ENCODE peak calls at places on chromosomes 4 and X, in ten cellular contexts. One of them, this sample, is unnamed.

GRCh38 chr4:879730-880079 is 52.4 kb downstream of the GAK start:
- DNase-seq in HFFc6: no peak
- DNase-seq in nucleus accumbens: no peak
- DNase-seq in A549: no peak
- DNase-seq in CD4-positive, CD25-positive, alpha-beta regulatory T cell: peak; percentile 74
- DNase-seq in hypothalamus: no peak
- DNase-seq in B cell: no peak
- DNase-seq in AG09319: no peak
- DNase-seq in kidney tubule cell: peak; percentile 84
- DNase-seq in activated T-cell treated with anti-CD3 and anti-CD28 coated beads, Interleukin-2, amount 50 U/mL, for 4 hours: peak; percentile 54
- DNase-seq in this sample: no peak

GRCh38 chr4:176601156-176601555 is 191.6 kb downstream of the VEGFC start:
- DNase-seq in nucleus accumbens: no peak
- DNase-seq in hypothalamus: no peak
- DNase-seq in kidney tubule cell: no peak
- DNase-seq in AG09319: no peak
- DNase-seq in B cell: no peak
- DNase-seq in CD4-positive, CD25-positive, alpha-beta regulatory T cell: no peak
- DNase-seq in activated T-cell treated with anti-CD3 and anti-CD28 coated beads, Interleukin-2, amount 50 U/mL, for 4 hours: no peak
- DNase-seq in HFFc6: no peak
- DNase-seq in A549: peak; percentile 2
- DNase-seq in this sample: no peak

GRCh38 chr4:150082241-150082640 is 4.0 kb downstream of the DCLK2 start:
- DNase-seq in HFFc6: no peak
- DNase-seq in B cell: no peak
- DNase-seq in A549: no peak
- DNase-seq in activated T-cell treated with anti-CD3 and anti-CD28 coated beads, Interleukin-2, amount 50 U/mL, for 4 hours: no peak
- DNase-seq in CD4-positive, CD25-positive, alpha-beta regulatory T cell: peak; percentile 7
- DNase-seq in AG09319: no peak
- DNase-seq in kidney tubule cell: no peak
- DNase-seq in nucleus accumbens: no peak
- DNase-seq in hypothalamus: no peak
- DNase-seq in this sample: no peak

GRCh38 chr4:28686618-28687017 is 1826.0 kb downstream of the STIM2 start:
- DNase-seq in kidney tubule cell: peak; percentile 55
- DNase-seq in HFFc6: peak; percentile 43
- DNase-seq in B cell: no peak
- DNase-seq in activated T-cell treated with anti-CD3 and anti-CD28 coated beads, Interleukin-2, amount 50 U/mL, for 4 hours: no peak
- DNase-seq in AG09319: no peak
- DNase-seq in nucleus accumbens: peak; percentile 43
- DNase-seq in hypothalamus: no peak
- DNase-seq in A549: peak; percentile 33
- DNase-seq in CD4-positive, CD25-positive, alpha-beta regulatory T cell: no peak
- DNase-seq in this sample: peak; percentile 3

GRCh38 chrX:118773782-118774181 is 46.4 kb downstream of the IL13RA1 start:
- DNase-seq in activated T-cell treated with anti-CD3 and anti-CD28 coated beads, Interleukin-2, amount 50 U/mL, for 4 hours: no peak
- DNase-seq in CD4-positive, CD25-positive, alpha-beta regulatory T cell: no peak
- DNase-seq in hypothalamus: no peak
- DNase-seq in nucleus accumbens: no peak
- DNase-seq in AG09319: no peak
- DNase-seq in B cell: no peak
- DNase-seq in kidney tubule cell: peak; percentile 36
- DNase-seq in HFFc6: no peak
- DNase-seq in A549: no peak
- DNase-seq in this sample: no peak

GRCh38 chr4:72218953-72219352 is 187.2 kb downstream of the NPFFR2 start:
- DNase-seq in hypothalamus: no peak
- DNase-seq in A549: no peak
- DNase-seq in kidney tubule cell: peak; percentile 40
- DNase-seq in activated T-cell treated with anti-CD3 and anti-CD28 coated beads, Interleukin-2, amount 50 U/mL, for 4 hours: no peak
- DNase-seq in HFFc6: no peak
- DNase-seq in nucleus accumbens: no peak
- DNase-seq in CD4-positive, CD25-positive, alpha-beta regulatory T cell: no peak
- DNase-seq in B cell: no peak
- DNase-seq in AG09319: no peak
- DNase-seq in this sample: no peak

GRCh38 chr4:45770958-45771357 is 352.9 kb downstream of the GABRG1 start:
- DNase-seq in HFFc6: no peak
- DNase-seq in nucleus accumbens: no peak
- DNase-seq in activated T-cell treated with anti-CD3 and anti-CD28 coated beads, Interleukin-2, amount 50 U/mL, for 4 hours: no peak
- DNase-seq in A549: no peak
- DNase-seq in CD4-positive, CD25-positive, alpha-beta regulatory T cell: no peak
- DNase-seq in kidney tubule cell: no peak
- DNase-seq in hypothalamus: no peak
- DNase-seq in B cell: no peak
- DNase-seq in AG09319: no peak
- DNase-seq in this sample: no peak

GRCh38 chrX:137166591-137166990 is 132.8 kb upstream of the GPR101 start:
- DNase-seq in HFFc6: no peak
- DNase-seq in AG09319: no peak
- DNase-seq in activated T-cell treated with anti-CD3 and anti-CD28 coated beads, Interleukin-2, amount 50 U/mL, for 4 hours: no peak
- DNase-seq in A549: no peak
- DNase-seq in CD4-positive, CD25-positive, alpha-beta regulatory T cell: peak; percentile 7
- DNase-seq in hypothalamus: no peak
- DNase-seq in B cell: no peak
- DNase-seq in kidney tubule cell: no peak
- DNase-seq in nucleus accumbens: no peak
- DNase-seq in this sample: no peak

GRCh38 chr4:95289028-95289634 is 259.6 kb downstream of the UNC5C start:
- DNase-seq in hypothalamus: no peak
- DNase-seq in activated T-cell treated with anti-CD3 and anti-CD28 coated beads, Interleukin-2, amount 50 U/mL, for 4 hours: no peak
- DNase-seq in B cell: no peak
- DNase-seq in HFFc6: no peak
- DNase-seq in kidney tubule cell: peak; percentile 12
- DNase-seq in AG09319: no peak
- DNase-seq in CD4-positive, CD25-positive, alpha-beta regulatory T cell: peak; percentile 29
- DNase-seq in nucleus accumbens: no peak
- DNase-seq in A549: peak; percentile 44
- DNase-seq in this sample: no peak

GRCh38 chr4:35966558-35966957 is 277.8 kb downstream of the ARAP2 start:
- DNase-seq in kidney tubule cell: peak; percentile 71
- DNase-seq in A549: no peak
- DNase-seq in B cell: no peak
- DNase-seq in AG09319: no peak
- DNase-seq in CD4-positive, CD25-positive, alpha-beta regulatory T cell: no peak
- DNase-seq in hypothalamus: no peak
- DNase-seq in activated T-cell treated with anti-CD3 and anti-CD28 coated beads, Interleukin-2, amount 50 U/mL, for 4 hours: no peak
- DNase-seq in nucleus accumbens: no peak
- DNase-seq in HFFc6: no peak
- DNase-seq in this sample: no peak

GRCh38 chr4:3673716-3674478 is 92.3 kb upstream of the ADRA2C start:
- DNase-seq in CD4-positive, CD25-positive, alpha-beta regulatory T cell: no peak
- DNase-seq in kidney tubule cell: no peak
- DNase-seq in AG09319: no peak
- DNase-seq in B cell: no peak
- DNase-seq in HFFc6: no peak
- DNase-seq in nucleus accumbens: no peak
- DNase-seq in activated T-cell treated with anti-CD3 and anti-CD28 coated beads, Interleukin-2, amount 50 U/mL, for 4 hours: no peak
- DNase-seq in A549: no peak
- DNase-seq in hypothalamus: no peak
- DNase-seq in this sample: no peak

GRCh38 chrX:40281341-40282005 is 183.7 kb upstream of the BCOR start:
- DNase-seq in A549: no peak
- DNase-seq in AG09319: no peak
- DNase-seq in B cell: no peak
- DNase-seq in kidney tubule cell: no peak
- DNase-seq in HFFc6: no peak
- DNase-seq in CD4-positive, CD25-positive, alpha-beta regulatory T cell: peak; percentile 36
- DNase-seq in hypothalamus: no peak
- DNase-seq in activated T-cell treated with anti-CD3 and anti-CD28 coated beads, Interleukin-2, amount 50 U/mL, for 4 hours: no peak
- DNase-seq in nucleus accumbens: no peak
- DNase-seq in this sample: no peak

GRCh38 chr4:33878710-33879109 is 2365.6 kb downstream of the ARAP2 start:
- DNase-seq in A549: no peak
- DNase-seq in AG09319: no peak
- DNase-seq in activated T-cell treated with anti-CD3 and anti-CD28 coated beads, Interleukin-2, amount 50 U/mL, for 4 hours: no peak
- DNase-seq in kidney tubule cell: no peak
- DNase-seq in B cell: no peak
- DNase-seq in CD4-positive, CD25-positive, alpha-beta regulatory T cell: no peak
- DNase-seq in HFFc6: no peak
- DNase-seq in hypothalamus: no peak
- DNase-seq in nucleus accumbens: no peak
- DNase-seq in this sample: no peak

GRCh38 chr4:158208931-158209640 is 1.2 kb upstream of the TMEM144 start:
- DNase-seq in activated T-cell treated with anti-CD3 and anti-CD28 coated beads, Interleukin-2, amount 50 U/mL, for 4 hours: no peak
- DNase-seq in AG09319: no peak
- DNase-seq in nucleus accumbens: no peak
- DNase-seq in A549: no peak
- DNase-seq in HFFc6: no peak
- DNase-seq in B cell: peak; percentile 3
- DNase-seq in kidney tubule cell: no peak
- DNase-seq in CD4-positive, CD25-positive, alpha-beta regulatory T cell: no peak
- DNase-seq in hypothalamus: no peak
- DNase-seq in this sample: no peak

GRCh38 chr4:25234390-25235367 is 846 bp downstream of the PI4K2B start:
- DNase-seq in A549: peak; percentile 75
- DNase-seq in activated T-cell treated with anti-CD3 and anti-CD28 coated beads, Interleukin-2, amount 50 U/mL, for 4 hours: no peak
- DNase-seq in CD4-positive, CD25-positive, alpha-beta regulatory T cell: peak; percentile 90
- DNase-seq in HFFc6: peak; percentile 88
- DNase-seq in kidney tubule cell: peak; percentile 88
- DNase-seq in hypothalamus: peak; percentile 54
- DNase-seq in B cell: peak; percentile 75
- DNase-seq in nucleus accumbens: peak; percentile 27
- DNase-seq in AG09319: peak; percentile 42
- DNase-seq in this sample: peak; percentile 82

GRCh38 chr4:153486281-153487151 is 20.4 kb downstream of the TMEM131L start:
- DNase-seq in AG09319: no peak
- DNase-seq in B cell: no peak
- DNase-seq in HFFc6: peak; percentile 85
- DNase-seq in CD4-positive, CD25-positive, alpha-beta regulatory T cell: peak; percentile 57
- DNase-seq in A549: peak; percentile 52
- DNase-seq in nucleus accumbens: no peak
- DNase-seq in kidney tubule cell: peak; percentile 92
- DNase-seq in activated T-cell treated with anti-CD3 and anti-CD28 coated beads, Interleukin-2, amount 50 U/mL, for 4 hours: peak; percentile 36
- DNase-seq in hypothalamus: no peak
- DNase-seq in this sample: peak; percentile 80

GRCh38 chr4:155411546-155411945 is 34.8 kb upstream of the MAP9 start:
- DNase-seq in nucleus accumbens: no peak
- DNase-seq in AG09319: no peak
- DNase-seq in A549: no peak
- DNase-seq in hypothalamus: no peak
- DNase-seq in CD4-positive, CD25-positive, alpha-beta regulatory T cell: no peak
- DNase-seq in kidney tubule cell: peak; percentile 25
- DNase-seq in activated T-cell treated with anti-CD3 and anti-CD28 coated beads, Interleukin-2, amount 50 U/mL, for 4 hours: no peak
- DNase-seq in B cell: no peak
- DNase-seq in HFFc6: no peak
- DNase-seq in this sample: no peak

GRCh38 chr4:90415116-90415515 is 287.9 kb downstream of the CCSER1 start:
- DNase-seq in CD4-positive, CD25-positive, alpha-beta regulatory T cell: no peak
- DNase-seq in B cell: no peak
- DNase-seq in AG09319: no peak
- DNase-seq in kidney tubule cell: no peak
- DNase-seq in hypothalamus: no peak
- DNase-seq in activated T-cell treated with anti-CD3 and anti-CD28 coated beads, Interleukin-2, amount 50 U/mL, for 4 hours: no peak
- DNase-seq in HFFc6: no peak
- DNase-seq in A549: no peak
- DNase-seq in nucleus accumbens: no peak
- DNase-seq in this sample: no peak

GRCh38 chr4:150078996-150079581 is 844 bp downstream of the DCLK2 start:
- DNase-seq in nucleus accumbens: peak; percentile 39
- DNase-seq in activated T-cell treated with anti-CD3 and anti-CD28 coated beads, Interleukin-2, amount 50 U/mL, for 4 hours: no peak
- DNase-seq in A549: peak; percentile 69
- DNase-seq in HFFc6: peak; percentile 38
- DNase-seq in hypothalamus: no peak
- DNase-seq in AG09319: no peak
- DNase-seq in B cell: peak; percentile 74
- DNase-seq in kidney tubule cell: peak; percentile 63
- DNase-seq in CD4-positive, CD25-positive, alpha-beta regulatory T cell: peak; percentile 33
- DNase-seq in this sample: peak; percentile 61

GRCh38 chr4:15832523-15833451 is 54.7 kb downstream of the CD38 start:
- DNase-seq in hypothalamus: no peak
- DNase-seq in A549: no peak
- DNase-seq in nucleus accumbens: no peak
- DNase-seq in B cell: no peak
- DNase-seq in CD4-positive, CD25-positive, alpha-beta regulatory T cell: no peak
- DNase-seq in AG09319: no peak
- DNase-seq in kidney tubule cell: peak; percentile 39
- DNase-seq in HFFc6: no peak
- DNase-seq in activated T-cell treated with anti-CD3 and anti-CD28 coated beads, Interleukin-2, amount 50 U/mL, for 4 hours: no peak
- DNase-seq in this sample: no peak

GRCh38 chrX:78024349-78025108 is 55.1 kb upstream of the PGAM4 start:
- DNase-seq in AG09319: no peak
- DNase-seq in hypothalamus: no peak
- DNase-seq in A549: peak; percentile 33
- DNase-seq in B cell: peak; percentile 54
- DNase-seq in activated T-cell treated with anti-CD3 and anti-CD28 coated beads, Interleukin-2, amount 50 U/mL, for 4 hours: no peak
- DNase-seq in HFFc6: peak; percentile 1
- DNase-seq in CD4-positive, CD25-positive, alpha-beta regulatory T cell: peak; percentile 57
- DNase-seq in kidney tubule cell: peak; percentile 35
- DNase-seq in nucleus accumbens: no peak
- DNase-seq in this sample: peak; percentile 8

GRCh38 chrX:24838624-24839023 is 144.9 kb downstream of the POLA1 start:
- DNase-seq in nucleus accumbens: no peak
- DNase-seq in CD4-positive, CD25-positive, alpha-beta regulatory T cell: peak; percentile 56
- DNase-seq in AG09319: peak; percentile 16
- DNase-seq in A549: peak; percentile 31
- DNase-seq in activated T-cell treated with anti-CD3 and anti-CD28 coated beads, Interleukin-2, amount 50 U/mL, for 4 hours: no peak
- DNase-seq in hypothalamus: no peak
- DNase-seq in kidney tubule cell: peak; percentile 51
- DNase-seq in B cell: peak; percentile 14
- DNase-seq in HFFc6: peak; percentile 15
- DNase-seq in this sample: no peak

GRCh38 chr4:126766266-126766665 is 866.5 kb upstream of the INTU start:
- DNase-seq in CD4-positive, CD25-positive, alpha-beta regulatory T cell: no peak
- DNase-seq in HFFc6: no peak
- DNase-seq in kidney tubule cell: no peak
- DNase-seq in hypothalamus: no peak
- DNase-seq in nucleus accumbens: no peak
- DNase-seq in AG09319: no peak
- DNase-seq in B cell: no peak
- DNase-seq in A549: no peak
- DNase-seq in activated T-cell treated with anti-CD3 and anti-CD28 coated beads, Interleukin-2, amount 50 U/mL, for 4 hours: no peak
- DNase-seq in this sample: no peak

GRCh38 chrX:153722704-153723350 is 1.4 kb downstream of the BCAP31 start:
- DNase-seq in B cell: no peak
- DNase-seq in kidney tubule cell: no peak
- DNase-seq in A549: no peak
- DNase-seq in AG09319: no peak
- DNase-seq in hypothalamus: no peak
- DNase-seq in activated T-cell treated with anti-CD3 and anti-CD28 coated beads, Interleukin-2, amount 50 U/mL, for 4 hours: no peak
- DNase-seq in nucleus accumbens: no peak
- DNase-seq in CD4-positive, CD25-positive, alpha-beta regulatory T cell: no peak
- DNase-seq in HFFc6: no peak
- DNase-seq in this sample: no peak

GRCh38 chrX:105117621-105118020 is 102.9 kb downstream of the TEX13A start:
- DNase-seq in AG09319: no peak
- DNase-seq in CD4-positive, CD25-positive, alpha-beta regulatory T cell: no peak
- DNase-seq in hypothalamus: no peak
- DNase-seq in activated T-cell treated with anti-CD3 and anti-CD28 coated beads, Interleukin-2, amount 50 U/mL, for 4 hours: no peak
- DNase-seq in B cell: no peak
- DNase-seq in A549: no peak
- DNase-seq in HFFc6: no peak
- DNase-seq in kidney tubule cell: peak; percentile 59
- DNase-seq in nucleus accumbens: no peak
- DNase-seq in this sample: no peak

GRCh38 chr4:30950737-30951136 is 230.6 kb downstream of the PCDH7 start:
- DNase-seq in A549: peak; percentile 10
- DNase-seq in hypothalamus: no peak
- DNase-seq in HFFc6: no peak
- DNase-seq in B cell: no peak
- DNase-seq in AG09319: no peak
- DNase-seq in kidney tubule cell: peak; percentile 65
- DNase-seq in activated T-cell treated with anti-CD3 and anti-CD28 coated beads, Interleukin-2, amount 50 U/mL, for 4 hours: no peak
- DNase-seq in nucleus accumbens: no peak
- DNase-seq in CD4-positive, CD25-positive, alpha-beta regulatory T cell: no peak
- DNase-seq in this sample: no peak